ENCODE peak calls at places on chromosome 21, in four cellular contexts. One of them, this sample, is unnamed.

GRCh38 chr21:24658016-24658415 is 949.3 kb downstream of the MRPL39 start:
- DNase-seq in astrocyte of the spinal cord: peak; percentile 4
- DNase-seq in H7: no peak
- DNase-seq in pancreas: no peak
- DNase-seq in this sample: no peak

GRCh38 chr21:26332873-26333272 is 162.3 kb upstream of the APP start:
- DNase-seq in H7: no peak
- DNase-seq in astrocyte of the spinal cord: no peak
- DNase-seq in pancreas: no peak
- DNase-seq in this sample: no peak

GRCh38 chr21:26495283-26495849 is 77.7 kb downstream of the CYYR1 start:
- DNase-seq in H7: no peak
- DNase-seq in astrocyte of the spinal cord: no peak
- DNase-seq in pancreas: no peak
- DNase-seq in this sample: peak; percentile 0

GRCh38 chr21:14482165-14482564 is 64.0 kb downstream of the SAMSN1 start:
- DNase-seq in astrocyte of the spinal cord: no peak
- DNase-seq in H7: no peak
- DNase-seq in pancreas: no peak
- DNase-seq in this sample: no peak

GRCh38 chr21:27772816-27773215 is 805.9 kb upstream of the ADAMTS5 start:
- DNase-seq in astrocyte of the spinal cord: no peak
- DNase-seq in H7: no peak
- DNase-seq in pancreas: no peak
- DNase-seq in this sample: no peak

GRCh38 chr21:38918629-38919346 is 113.1 kb downstream of the ETS2 start:
- DNase-seq in pancreas: no peak
- DNase-seq in H7: no peak
- DNase-seq in astrocyte of the spinal cord: no peak
- DNase-seq in this sample: no peak

GRCh38 chr21:40143822-40144525 is 276.7 kb downstream of the PCP4 start:
- DNase-seq in astrocyte of the spinal cord: peak; percentile 47
- DNase-seq in pancreas: peak; percentile 58
- DNase-seq in H7: peak; percentile 77
- DNase-seq in this sample: peak; percentile 34

GRCh38 chr21:36839123-36839522 is 127.3 kb downstream of the HLCS start:
- DNase-seq in astrocyte of the spinal cord: peak; percentile 68
- DNase-seq in pancreas: no peak
- DNase-seq in H7: no peak
- DNase-seq in this sample: no peak

GRCh38 chr21:32329776-32330175 is 31.1 kb downstream of the MRAP start:
- DNase-seq in astrocyte of the spinal cord: peak; percentile 22
- DNase-seq in H7: no peak
- DNase-seq in pancreas: no peak
- DNase-seq in this sample: no peak

GRCh38 chr21:37181059-37181458 is 86.1 kb downstream of the VPS26C start:
- DNase-seq in astrocyte of the spinal cord: no peak
- DNase-seq in H7: no peak
- DNase-seq in pancreas: no peak
- DNase-seq in this sample: no peak

GRCh38 chr21:43269461-43269860 is 100.7 kb downstream of the CRYAA start:
- DNase-seq in astrocyte of the spinal cord: no peak
- DNase-seq in H7: peak; percentile 94
- DNase-seq in pancreas: no peak
- DNase-seq in this sample: peak; percentile 64

GRCh38 chr21:35428489-35428888 is 379.4 kb upstream of the RUNX1 start:
- DNase-seq in pancreas: no peak
- DNase-seq in H7: no peak
- DNase-seq in astrocyte of the spinal cord: peak; percentile 50
- DNase-seq in this sample: peak; percentile 53

GRCh38 chr21:36350282-36350910 is 30.4 kb downstream of the MORC3 start:
- DNase-seq in astrocyte of the spinal cord: peak; percentile 67
- DNase-seq in pancreas: no peak
- DNase-seq in H7: no peak
- DNase-seq in this sample: no peak

GRCh38 chr21:35436899-35437298 is 387.8 kb upstream of the RUNX1 start:
- DNase-seq in H7: no peak
- DNase-seq in astrocyte of the spinal cord: no peak
- DNase-seq in pancreas: no peak
- DNase-seq in this sample: peak; percentile 18

GRCh38 chr21:16308269-16308668 is 578.5 kb downstream of the USP25 start:
- DNase-seq in pancreas: no peak
- DNase-seq in H7: no peak
- DNase-seq in astrocyte of the spinal cord: peak; percentile 76
- DNase-seq in this sample: no peak
- H3K4me3 ChIP-seq in pancreas: no peak overlapping the region
- H3K4me3 ChIP-seq in H7: no peak overlapping the region
- H3K4me3 ChIP-seq in astrocyte of the spinal cord: peak overlapping the region; percentile 32
- H3K4me3 ChIP-seq in this sample: no peak overlapping the region

DNA sequence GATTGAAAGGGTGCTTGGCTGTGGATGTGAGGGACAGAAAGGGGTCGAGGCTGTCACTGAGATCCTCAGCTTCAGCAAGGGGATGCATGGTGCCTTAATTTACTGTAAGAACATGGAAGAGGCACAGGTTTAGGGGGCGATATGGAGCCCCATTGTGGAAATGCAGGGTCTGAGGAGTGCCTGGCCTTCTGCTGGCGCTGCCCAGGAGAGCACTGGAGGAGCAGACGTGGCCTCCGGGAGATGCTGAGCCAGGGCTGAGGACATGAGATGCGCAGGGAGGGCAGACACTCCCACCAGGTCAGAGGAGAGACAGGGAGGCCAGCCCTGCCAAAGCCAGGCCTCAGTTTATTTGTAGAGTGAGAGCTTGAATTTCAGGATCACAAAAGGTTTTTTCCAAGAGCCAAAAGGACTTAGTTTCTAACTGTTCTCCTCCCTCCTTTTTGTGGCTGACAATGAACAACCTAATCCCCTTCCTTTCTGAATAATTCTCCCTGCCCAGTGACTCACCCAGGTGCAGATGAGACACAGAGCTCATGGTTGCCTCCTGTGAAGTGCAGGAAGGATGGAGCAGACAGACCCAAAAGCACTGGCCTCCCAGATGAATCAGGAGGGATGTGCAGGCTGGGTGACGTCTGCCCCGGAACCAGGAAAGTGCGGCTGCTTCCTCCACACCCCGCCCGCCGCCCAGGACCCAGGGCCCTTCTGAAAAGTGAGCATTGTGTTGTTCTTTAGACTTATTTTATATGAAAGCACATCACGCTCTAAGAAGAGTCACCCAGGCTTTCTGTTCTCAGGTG is 73.0 kb upstream of the TMPRSS2 start:
- DNase-seq in astrocyte of the spinal cord: no peak
- DNase-seq in pancreas: no peak
- DNase-seq in H7: peak; percentile 44
- DNase-seq in this sample: no peak
- H3K4me3 ChIP-seq in astrocyte of the spinal cord: no peak overlapping the region
- H3K4me3 ChIP-seq in pancreas: no peak overlapping the region
- H3K4me3 ChIP-seq in H7: no peak overlapping the region
- H3K4me3 ChIP-seq in this sample: no peak overlapping the region

GRCh38 chr21:31162079-31162699 is 123.9 kb upstream of the KRTAP19-8 start:
- DNase-seq in H7: no peak
- DNase-seq in pancreas: no peak
- DNase-seq in astrocyte of the spinal cord: no peak
- DNase-seq in this sample: no peak
- H3K4me3 ChIP-seq in H7: no peak overlapping the region
- H3K4me3 ChIP-seq in pancreas: no peak overlapping the region
- H3K4me3 ChIP-seq in astrocyte of the spinal cord: no peak overlapping the region
- H3K4me3 ChIP-seq in this sample: no peak overlapping the region

GRCh38 chr21:46012154-46012553 is 30.6 kb downstream of the COL6A1 start:
- DNase-seq in pancreas: no peak
- DNase-seq in astrocyte of the spinal cord: no peak
- DNase-seq in H7: no peak
- DNase-seq in this sample: no peak

GRCh38 chr21:46011267-46011967 is 29.8 kb downstream of the COL6A1 start:
- DNase-seq in pancreas: no peak
- DNase-seq in astrocyte of the spinal cord: no peak
- DNase-seq in H7: no peak
- DNase-seq in this sample: no peak

GRCh38 chr21:46007498-46007868 is 25.9 kb downstream of the COL6A1 start:
- DNase-seq in astrocyte of the spinal cord: no peak
- DNase-seq in H7: no peak
- DNase-seq in pancreas: no peak
- DNase-seq in this sample: no peak

GRCh38 chr21:46008893-46009635 is 27.5 kb downstream of the COL6A1 start:
- DNase-seq in H7: peak; percentile 51
- DNase-seq in astrocyte of the spinal cord: no peak
- DNase-seq in pancreas: no peak
- DNase-seq in this sample: no peak

GRCh38 chr21:46009951-46010655 is 28.5 kb downstream of the COL6A1 start:
- DNase-seq in H7: peak; percentile 58
- DNase-seq in astrocyte of the spinal cord: no peak
- DNase-seq in pancreas: no peak
- DNase-seq in this sample: no peak
- H3K4me3 ChIP-seq in H7: no peak overlapping the region
- H3K4me3 ChIP-seq in astrocyte of the spinal cord: no peak overlapping the region
- H3K4me3 ChIP-seq in pancreas: no peak overlapping the region
- H3K4me3 ChIP-seq in this sample: no peak overlapping the region

GRCh38 chr21:31260790-31261189 is 83.3 kb downstream of the TIAM1 start:
- DNase-seq in pancreas: no peak
- DNase-seq in H7: no peak
- DNase-seq in astrocyte of the spinal cord: no peak
- DNase-seq in this sample: no peak

GRCh38 chr21:31265293-31265692 is 78.8 kb downstream of the TIAM1 start:
- DNase-seq in astrocyte of the spinal cord: no peak
- DNase-seq in pancreas: peak; percentile 25
- DNase-seq in H7: no peak
- DNase-seq in this sample: no peak

GRCh38 chr21:31264574-31264973 is 79.5 kb downstream of the TIAM1 start:
- DNase-seq in astrocyte of the spinal cord: no peak
- DNase-seq in pancreas: no peak
- DNase-seq in H7: no peak
- DNase-seq in this sample: no peak

GRCh38 chr21:31261759-31262158 is 82.3 kb downstream of the TIAM1 start:
- DNase-seq in pancreas: no peak
- DNase-seq in astrocyte of the spinal cord: no peak
- DNase-seq in H7: no peak
- DNase-seq in this sample: no peak

GRCh38 chr21:31262728-31263127 is 81.3 kb downstream of the TIAM1 start:
- DNase-seq in astrocyte of the spinal cord: no peak
- DNase-seq in H7: no peak
- DNase-seq in pancreas: no peak
- DNase-seq in this sample: no peak
- H3K4me3 ChIP-seq in astrocyte of the spinal cord: no peak overlapping the region
- H3K4me3 ChIP-seq in H7: no peak overlapping the region
- H3K4me3 ChIP-seq in pancreas: no peak overlapping the region
- H3K4me3 ChIP-seq in this sample: no peak overlapping the region

GRCh38 chr21:45019076-45019886 is 55.1 kb upstream of the ADARB1 start:
- DNase-seq in H7: peak; percentile 90
- DNase-seq in pancreas: no peak
- DNase-seq in astrocyte of the spinal cord: no peak
- DNase-seq in this sample: no peak
- H3K4me3 ChIP-seq in H7: no peak overlapping the region
- H3K4me3 ChIP-seq in pancreas: no peak overlapping the region
- H3K4me3 ChIP-seq in astrocyte of the spinal cord: no peak overlapping the region
- H3K4me3 ChIP-seq in this sample: no peak overlapping the region

DNA sequence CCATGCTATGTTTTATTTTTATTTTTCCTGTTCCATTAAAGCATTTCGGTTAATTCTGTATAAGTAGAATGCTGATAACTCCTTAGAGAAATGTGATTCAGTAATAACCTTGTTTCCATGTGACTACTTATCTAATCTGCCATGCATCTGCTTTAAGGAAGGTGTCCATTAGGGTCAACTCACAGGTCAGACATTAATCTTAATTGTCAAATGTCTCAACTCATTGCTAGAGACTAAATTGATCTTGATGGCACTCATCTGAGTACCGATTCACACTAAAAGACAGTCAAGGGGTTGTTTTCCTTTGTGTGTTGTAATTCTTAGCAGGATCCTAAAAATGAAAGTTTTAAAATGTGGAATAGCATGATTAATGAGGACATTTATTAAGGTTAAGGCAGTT is 41.8 kb downstream of the ITSN1 start:
- DNase-seq in H7: no peak
- DNase-seq in pancreas: no peak
- DNase-seq in astrocyte of the spinal cord: no peak
- DNase-seq in this sample: no peak
- H3K4me3 ChIP-seq in H7: no peak overlapping the region
- H3K4me3 ChIP-seq in pancreas: no peak overlapping the region
- H3K4me3 ChIP-seq in astrocyte of the spinal cord: no peak overlapping the region
- H3K4me3 ChIP-seq in this sample: no peak overlapping the region

DNA sequence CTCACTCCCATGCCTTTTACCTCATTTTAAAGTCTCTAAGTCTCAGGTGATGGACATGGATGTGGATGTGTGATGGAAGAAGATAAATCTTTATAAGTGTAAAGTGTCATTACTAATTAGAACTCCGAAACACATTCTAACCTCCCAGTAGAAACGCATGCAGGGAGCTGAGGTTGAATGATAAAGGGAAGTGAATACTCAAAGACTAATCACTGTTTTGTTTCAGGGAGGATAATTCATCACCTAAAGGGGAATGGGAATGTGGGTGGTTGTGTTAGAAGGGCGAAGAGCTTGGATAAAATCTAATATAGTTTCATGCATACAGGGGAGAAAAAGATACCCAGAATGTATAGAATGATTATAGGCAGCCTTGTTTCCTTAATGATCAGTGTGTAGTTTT is 12.5 kb downstream of the NCAM2 start:
- DNase-seq in astrocyte of the spinal cord: no peak
- DNase-seq in H7: no peak
- DNase-seq in pancreas: no peak
- DNase-seq in this sample: no peak
- H3K4me3 ChIP-seq in astrocyte of the spinal cord: no peak overlapping the region
- H3K4me3 ChIP-seq in H7: no peak overlapping the region
- H3K4me3 ChIP-seq in pancreas: no peak overlapping the region
- H3K4me3 ChIP-seq in this sample: no peak overlapping the region

GRCh38 chr21:41425954-41426655 is at the start of gene MX1:
- DNase-seq in pancreas: peak; percentile 58
- DNase-seq in H7: peak; percentile 83
- DNase-seq in astrocyte of the spinal cord: peak; percentile 7
- DNase-seq in this sample: no peak
- H3K4me3 ChIP-seq in pancreas: peak within 1 kb of the TSS; percentile 43
- H3K4me3 ChIP-seq in H7: peak within 1 kb of the TSS; percentile 54
- H3K4me3 ChIP-seq in astrocyte of the spinal cord: peak within 1 kb of the TSS; percentile 47
- H3K4me3 ChIP-seq in this sample: no peak within 1 kb of the TSS

GRCh38 chr21:33976082-33976979 is 60.7 kb upstream of the ATP5PO start:
- DNase-seq in H7: peak; percentile 46
- DNase-seq in pancreas: no peak
- DNase-seq in astrocyte of the spinal cord: peak; percentile 93
- DNase-seq in this sample: peak; percentile 33
- H3K4me3 ChIP-seq in H7: no peak overlapping the region
- H3K4me3 ChIP-seq in pancreas: no peak overlapping the region
- H3K4me3 ChIP-seq in astrocyte of the spinal cord: no peak overlapping the region
- H3K4me3 ChIP-seq in this sample: peak overlapping the region; percentile 15